ENCODE peak calls at places on chromosomes 11 and 22, in four cellular contexts. T is A673, A is AG20443, R is RKO. C is an unnamed sample.

GRCh38 chr11:103648670-103649400 is 387.6 kb upstream of the DDI1 start:
- DNase-seq in T (no peak), A (peak), R (no peak), C (no peak)

GRCh38 chr22:27601195-27601594 is 200.4 kb downstream of the MN1 start:
- DNase-seq in T (no peak), A (no peak), R (no peak), C (no peak)

GRCh38 chr11:118064956-118065355 is 11.9 kb upstream of the TMPRSS4 start:
- DNase-seq in A (no peak), T (no peak), R (no peak), C (no peak)

GRCh38 chr11:17275376-17276235 is 933 bp upstream of the NUCB2 start:
- DNase-seq in R (no peak), A (no peak), T (no peak), C (no peak)

GRCh38 chr11:57638811-57639320 is 10.8 kb downstream of the YPEL4 start:
- DNase-seq in A (peak), T (peak), R (no peak), C (no peak)

GRCh38 chr22:42780070-42780540 is 59.4 kb upstream of the A4GALT start:
- DNase-seq in A (peak), R (peak), T (peak), C (peak)

GRCh38 chr11:86688398-86689179 is 16.2 kb upstream of the ME3 start:
- DNase-seq in R (no peak), A (peak), T (no peak), C (no peak)

GRCh38 chr11:66856496-66857233 is at the start of gene LRFN4:
- DNase-seq in T (peak), R (no peak), A (peak), C (no peak)

GRCh38 chr11:112588252-112588668 is 327.6 kb upstream of the PLET1 start:
- DNase-seq in A (peak), T (peak), R (peak), C (peak)